ENCODE peak calls at places on chromosome 21, in five cellular contexts. Q is IMR-90, C is stomach, X is uterus, Y is ovary. T is an unnamed sample.
A peak's percentile ranks its signal among the peaks of the same experiment; 100 is the strongest.

GRCh38 chr21:22342855-22343254 is 1344.6 kb downstream of the NCAM2 start:
- DNase-seq in Y (no peak), C (no peak), Q (no peak), X (no peak), T (no peak)

GRCh38 chr21:33403128-33403785 is at the start of gene IFNGR2:
- DNase-seq in Y (peak; percentile 58), Q (no peak), C (peak; percentile 43), X (no peak), T (peak; percentile 42)

GRCh38 chr21:46152939-46153258 is 2.5 kb downstream of the FTCD start:
- DNase-seq in Y (peak; percentile 52), C (no peak), X (no peak), Q (no peak), T (no peak)

GRCh38 chr21:33481314-33481943 is 1.7 kb upstream of the TMEM50B start:
- DNase-seq in C (no peak), Q (no peak), Y (no peak), X (no peak), T (no peak)

GRCh38 chr21:46323227-46323709 is 402 bp downstream of the C21orf58 start:
- DNase-seq in X (no peak), Y (no peak), C (no peak), Q (no peak), T (no peak)

GRCh38 chr21:39079617-39080016 is 103.6 kb downstream of the PSMG1 start:
- DNase-seq in Q (peak; percentile 33), X (no peak), Y (no peak), C (peak; percentile 60), T (no peak)

GRCh38 chr21:45641480-45642035 is 2.0 kb upstream of the PCBP3 start:
- DNase-seq in C (no peak), X (no peak), Q (no peak), Y (peak; percentile 59), T (no peak)

GRCh38 chr21:17467392-17467791 is 45.5 kb upstream of the CXADR start:
- DNase-seq in C (no peak), X (no peak), Y (no peak), Q (no peak), T (no peak)

GRCh38 chr21:25280061-25280460 is 327.2 kb downstream of the MRPL39 start:
- DNase-seq in Q (no peak), Y (no peak), C (no peak), X (no peak), T (no peak)

DNA sequence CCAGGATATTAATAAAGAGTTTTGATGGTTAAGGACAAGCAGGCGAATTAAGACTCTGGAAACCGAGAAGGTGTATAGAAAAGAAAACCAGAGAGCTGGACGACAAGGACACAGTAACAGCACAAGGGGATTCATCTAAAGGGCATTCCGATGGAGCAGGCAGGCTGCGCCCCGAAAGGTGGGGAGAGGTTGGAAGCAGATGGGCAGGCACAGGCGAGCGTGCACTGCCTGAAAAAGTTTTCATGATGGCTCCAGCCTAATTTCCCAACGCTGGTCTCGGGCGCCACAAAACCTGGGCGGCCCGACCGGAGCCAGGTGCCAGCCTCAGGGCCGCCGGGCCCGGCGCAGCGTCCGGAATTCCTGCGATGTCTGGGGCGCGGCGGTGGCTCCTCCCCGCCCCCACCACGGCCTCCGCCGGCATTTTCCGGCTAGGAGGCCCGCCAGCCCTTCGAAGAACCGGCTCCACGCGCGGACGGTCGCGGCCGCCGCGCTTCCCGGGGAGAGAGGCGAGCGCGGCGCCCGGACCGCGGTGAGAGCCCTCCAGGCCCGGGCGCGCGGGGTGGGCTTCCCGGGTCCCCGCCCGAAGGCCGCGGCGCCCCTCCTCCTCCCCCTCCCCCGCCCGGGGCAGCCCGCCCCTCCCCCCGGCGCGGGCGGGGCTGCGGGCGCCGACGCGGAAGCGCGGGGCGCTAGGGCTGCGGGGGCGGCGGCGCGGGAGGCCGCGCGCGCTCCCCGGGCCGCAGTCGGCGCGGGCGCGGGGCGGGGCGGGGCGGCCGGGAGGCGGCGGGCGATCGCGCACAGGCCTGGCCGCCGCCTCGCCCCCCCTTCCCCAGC is 701 bp upstream of the DYRK1A start:
- DNase-seq in Y (peak; percentile 78), C (peak; percentile 77), Q (peak; percentile 45), X (peak; percentile 54), T (peak; percentile 57)
- TF ChIP-seq POLR2A in Y (peak; percentile 66), C (peak; percentile 37), Q (peak; percentile 77), X (peak; percentile 67), T (peak; percentile 68)

GRCh38 chr21:34846214-34846575 is 177.4 kb downstream of the CLIC6 start:
- DNase-seq in X (no peak), Q (no peak), C (no peak), Y (no peak), T (no peak)

GRCh38 chr21:34845521-34846213 is 176.9 kb downstream of the CLIC6 start:
- DNase-seq in Q (peak; percentile 90), X (no peak), Y (no peak), C (peak; percentile 82), T (peak; percentile 42)

GRCh38 chr21:34844033-34844923 is 175.5 kb downstream of the CLIC6 start:
- DNase-seq in X (peak; percentile 30), C (peak; percentile 60), Q (peak; percentile 71), Y (no peak), T (no peak)

GRCh38 chr21:34843562-34843961 is 174.8 kb downstream of the CLIC6 start:
- DNase-seq in C (peak; percentile 32), X (no peak), Q (peak; percentile 49), Y (no peak), T (no peak)

DNA sequence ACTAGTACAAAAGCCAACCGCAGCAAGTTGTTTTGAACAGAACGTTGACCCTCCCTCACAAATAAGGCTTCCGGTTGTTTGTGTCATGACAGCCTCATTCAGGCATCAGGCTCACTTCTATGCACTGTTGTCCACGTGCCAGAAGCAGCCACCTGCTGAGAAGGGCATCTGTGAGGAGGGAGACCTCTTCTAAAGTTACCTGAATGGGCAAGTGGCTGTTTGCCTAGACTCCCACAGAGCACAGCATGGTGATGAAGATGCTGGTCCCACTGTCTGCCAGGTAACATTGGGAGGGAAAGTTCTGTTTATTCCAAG is 176.1 kb downstream of the CLIC6 start:
- DNase-seq in Y (no peak), C (no peak), X (no peak), Q (no peak), T (no peak)
- TF ChIP-seq POLR2A in Y (no peak), C (no peak), X (no peak), Q (no peak), T (no peak)

GRCh38 chr21:15967661-15968060 is 237.9 kb downstream of the USP25 start:
- DNase-seq in C (no peak), X (no peak), Y (no peak), Q (peak; percentile 5), T (peak; percentile 30)

GRCh38 chr21:15964181-15964855 is 234.5 kb downstream of the USP25 start:
- DNase-seq in Q (no peak), C (no peak), X (no peak), Y (no peak), T (no peak)

GRCh38 chr21:15968911-15969310 is 239.1 kb downstream of the USP25 start:
- DNase-seq in Q (no peak), X (no peak), Y (no peak), C (no peak), T (no peak)

GRCh38 chr21:15966651-15967050 is 236.9 kb downstream of the USP25 start:
- DNase-seq in Q (no peak), Y (no peak), X (no peak), C (no peak), T (no peak)

DNA sequence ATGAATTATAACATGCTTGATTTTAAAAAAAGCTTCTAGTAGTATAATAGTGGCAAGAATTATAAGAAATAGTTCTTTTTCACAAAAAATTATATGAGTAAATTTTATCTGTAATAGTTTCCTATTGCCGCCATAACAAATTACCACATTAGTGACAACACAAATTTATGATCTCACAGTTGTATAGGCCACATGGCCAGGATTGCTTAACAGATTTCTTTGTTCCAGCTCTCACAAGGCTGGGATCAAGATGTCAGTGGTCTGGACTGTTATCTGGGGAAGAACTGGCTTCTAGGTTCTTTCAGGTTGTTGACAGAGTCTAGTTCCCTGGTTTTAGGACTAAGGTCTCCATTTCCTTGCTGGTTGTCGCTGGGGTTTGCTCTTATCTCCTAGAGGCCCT is 236.4 kb downstream of the USP25 start:
- DNase-seq in Y (no peak), Q (no peak), X (peak; percentile 30), C (no peak), T (no peak)
- TF ChIP-seq POLR2A in Y (no peak), Q (no peak), X (no peak), C (no peak), T (no peak)

GRCh38 chr21:31873275-31873695 is 465 bp downstream of the HUNK start:
- DNase-seq in X (no peak), Q (no peak), C (no peak), Y (peak; percentile 24), T (no peak)

GRCh38 chr21:31873696-31874599 is 1.1 kb downstream of the HUNK start:
- DNase-seq in Q (peak; percentile 33), Y (peak; percentile 47), X (peak; percentile 46), C (peak; percentile 51), T (no peak)

GRCh38 chr21:31872072-31872451 is 758 bp upstream of the HUNK start:
- DNase-seq in C (no peak), X (no peak), Q (no peak), Y (no peak), T (no peak)

GRCh38 chr21:31874817-31875216 is 2.0 kb downstream of the HUNK start:
- DNase-seq in Y (no peak), Q (no peak), C (no peak), X (no peak), T (no peak)

DNA sequence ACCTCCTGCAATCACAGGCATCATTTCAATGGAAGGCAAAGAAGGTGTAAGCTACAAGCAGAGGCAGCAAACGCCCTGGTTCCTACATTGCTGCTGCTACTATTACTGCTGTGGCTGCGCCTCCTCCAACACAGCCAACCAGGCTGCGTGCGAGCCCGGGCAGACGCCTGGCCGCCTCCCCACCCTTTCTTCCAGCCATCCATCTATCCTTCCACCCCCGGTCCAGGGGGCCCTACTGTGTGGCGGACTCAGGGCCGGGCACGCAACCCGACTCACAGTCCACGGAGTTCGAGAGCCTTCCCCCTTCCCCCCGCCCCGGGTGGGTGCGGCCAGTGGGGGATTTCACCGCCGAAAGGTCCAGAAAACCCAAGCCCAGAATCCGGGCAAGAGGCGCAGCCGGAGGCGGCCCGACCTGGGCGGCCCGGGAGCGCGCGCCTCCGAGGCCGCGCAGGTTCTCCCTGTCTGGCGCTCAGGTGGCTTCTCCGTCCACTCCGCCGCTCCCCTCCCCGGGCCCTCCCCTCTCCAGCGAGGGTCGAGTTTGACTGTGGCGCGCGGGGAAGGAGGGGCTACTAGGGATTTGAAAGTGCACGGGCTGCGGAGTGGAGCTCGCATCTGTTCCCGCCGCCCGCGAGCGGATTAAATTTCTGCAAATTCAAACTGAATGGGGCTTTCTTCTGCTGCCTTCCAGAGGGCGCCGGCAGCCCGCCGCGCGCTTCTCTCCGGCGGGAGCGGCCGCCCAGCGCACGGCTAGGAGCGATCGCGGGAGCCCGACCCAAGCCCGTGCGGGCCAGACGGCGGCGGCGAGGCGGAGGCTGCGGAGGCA is at the start of gene HUNK:
- DNase-seq in X (peak; percentile 42), Q (peak; percentile 54), Y (no peak), C (no peak), T (no peak)
- TF ChIP-seq POLR2A in X (no peak), Q (no peak), Y (no peak), C (no peak), T (no peak)

DNA sequence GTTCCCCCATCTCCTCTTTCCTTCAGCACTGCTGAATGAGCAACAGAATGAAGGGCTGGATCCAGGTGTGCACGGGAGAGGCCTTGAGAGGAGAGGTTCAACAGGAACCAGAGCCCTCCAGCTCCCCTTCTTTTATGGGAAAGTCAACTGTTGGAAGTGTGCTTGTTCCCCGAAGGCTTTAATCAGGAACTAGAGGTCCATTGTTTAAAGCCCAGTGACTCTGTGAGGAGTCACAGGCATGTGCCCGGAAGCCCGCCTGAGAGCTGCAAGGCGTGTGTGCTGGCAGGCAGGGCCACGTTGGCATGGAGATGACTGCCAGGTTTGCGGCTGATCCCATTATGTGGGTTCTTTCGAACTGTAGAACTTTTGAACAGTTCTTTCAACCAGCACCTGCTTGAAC is 3.2 kb downstream of the BACE2 start:
- DNase-seq in Q (no peak), Y (no peak), C (peak; percentile 87), X (peak; percentile 30), T (peak; percentile 43)
- TF ChIP-seq POLR2A in Q (no peak), Y (no peak), C (no peak), X (peak; percentile 44), T (no peak)

GRCh38 chr21:43753439-43753799 is 22.7 kb downstream of the CSTB start:
- DNase-seq in C (no peak), X (no peak), Y (no peak), Q (no peak), T (no peak)
- TF ChIP-seq POLR2A in C (no peak), X (no peak), Y (no peak), Q (no peak), T (no peak)

T was measured in H54.